ENCODE peak calls at places on chromosome 16, in five cellular contexts. One of them, this sample, is unnamed.

GRCh38 chr16:82133798-82134197 is 36.2 kb downstream of the MPHOSPH6 start:
- DNase-seq in A549: no peak
- DNase-seq in AG04450: no peak
- DNase-seq in esophagus squamous epithelium: no peak
- DNase-seq in tibial artery: no peak
- DNase-seq in this sample: no peak

GRCh38 chr16:10992797-10993196 is 48.4 kb downstream of the CLEC16A start:
- DNase-seq in A549: peak
- DNase-seq in AG04450: peak
- DNase-seq in esophagus squamous epithelium: no peak
- DNase-seq in tibial artery: no peak
- DNase-seq in this sample: no peak

GRCh38 chr16:609984-610383 is 20.1 kb downstream of the RAB40C start:
- DNase-seq in A549: no peak
- DNase-seq in AG04450: no peak
- DNase-seq in esophagus squamous epithelium: no peak
- DNase-seq in tibial artery: no peak
- DNase-seq in this sample: no peak

GRCh38 chr16:48535369-48535787 is 74.6 kb downstream of the N4BP1 start:
- DNase-seq in A549: no peak
- DNase-seq in AG04450: no peak
- DNase-seq in esophagus squamous epithelium: no peak
- DNase-seq in tibial artery: no peak
- DNase-seq in this sample: no peak

GRCh38 chr16:55571-56136 is 2.0 kb downstream of the SNRNP25 start:
- DNase-seq in A549: no peak
- DNase-seq in AG04450: no peak
- DNase-seq in esophagus squamous epithelium: no peak
- DNase-seq in tibial artery: no peak
- DNase-seq in this sample: no peak

GRCh38 chr16:28575446-28576109 is 21.3 kb downstream of the SULT1A2 start:
- DNase-seq in A549: no peak
- DNase-seq in AG04450: no peak
- DNase-seq in esophagus squamous epithelium: no peak
- DNase-seq in tibial artery: no peak
- DNase-seq in this sample: no peak

GRCh38 chr16:19822534-19822933 is 62.1 kb downstream of the GPRC5B start:
- DNase-seq in A549: no peak
- DNase-seq in AG04450: peak
- DNase-seq in esophagus squamous epithelium: no peak
- DNase-seq in tibial artery: no peak
- DNase-seq in this sample: no peak

GRCh38 chr16:67547423-67548264 is 14.7 kb upstream of the CTCF start:
- DNase-seq in A549: no peak
- DNase-seq in AG04450: no peak
- DNase-seq in esophagus squamous epithelium: no peak
- DNase-seq in tibial artery: no peak
- DNase-seq in this sample: no peak

GRCh38 chr16:75550211-75550662 is 5.8 kb downstream of the TMEM231 start:
- DNase-seq in A549: peak
- DNase-seq in AG04450: no peak
- DNase-seq in esophagus squamous epithelium: no peak
- DNase-seq in tibial artery: peak
- DNase-seq in this sample: no peak

GRCh38 chr16:11391576-11391975 is 46.3 kb downstream of the RMI2 start:
- DNase-seq in A549: no peak
- DNase-seq in AG04450: no peak
- DNase-seq in esophagus squamous epithelium: no peak
- DNase-seq in tibial artery: no peak
- DNase-seq in this sample: no peak

GRCh38 chr16:78386925-78387324 is 287.5 kb downstream of the WWOX start:
- DNase-seq in A549: no peak
- DNase-seq in AG04450: no peak
- DNase-seq in esophagus squamous epithelium: no peak
- DNase-seq in tibial artery: no peak
- DNase-seq in this sample: no peak

GRCh38 chr16:78094166-78094565 is 5.3 kb upstream of the WWOX start:
- DNase-seq in A549: no peak
- DNase-seq in AG04450: no peak
- DNase-seq in esophagus squamous epithelium: no peak
- DNase-seq in tibial artery: no peak
- DNase-seq in this sample: no peak

GRCh38 chr16:19704321-19705130 is 13.5 kb downstream of the KNOP1 start:
- DNase-seq in A549: no peak
- DNase-seq in AG04450: peak
- DNase-seq in esophagus squamous epithelium: no peak
- DNase-seq in tibial artery: no peak
- DNase-seq in this sample: no peak

GRCh38 chr16:79797486-79797885 is 196.9 kb upstream of the MAF start:
- DNase-seq in A549: no peak
- DNase-seq in AG04450: no peak
- DNase-seq in esophagus squamous epithelium: no peak
- DNase-seq in tibial artery: no peak
- DNase-seq in this sample: no peak

GRCh38 chr16:7791191-7791590 is 458.5 kb downstream of the RBFOX1 start:
- DNase-seq in A549: no peak
- DNase-seq in AG04450: no peak
- DNase-seq in esophagus squamous epithelium: no peak
- DNase-seq in tibial artery: no peak
- DNase-seq in this sample: no peak

GRCh38 chr16:19295393-19295792 is 9.9 kb downstream of the CLEC19A start:
- DNase-seq in A549: no peak
- DNase-seq in AG04450: no peak
- DNase-seq in esophagus squamous epithelium: no peak
- DNase-seq in tibial artery: no peak
- DNase-seq in this sample: no peak

GRCh38 chr16:21053595-21053994 is 97.1 kb downstream of the DNAH3 start:
- DNase-seq in A549: no peak
- DNase-seq in AG04450: no peak
- DNase-seq in esophagus squamous epithelium: no peak
- DNase-seq in tibial artery: no peak
- DNase-seq in this sample: no peak

GRCh38 chr16:82991435-82991834 is 364.7 kb downstream of the CDH13 start:
- DNase-seq in A549: no peak
- DNase-seq in AG04450: no peak
- DNase-seq in esophagus squamous epithelium: no peak
- DNase-seq in tibial artery: no peak
- DNase-seq in this sample: no peak

GRCh38 chr16:78286076-78286475 is 186.6 kb downstream of the WWOX start:
- DNase-seq in A549: no peak
- DNase-seq in AG04450: no peak
- DNase-seq in esophagus squamous epithelium: no peak
- DNase-seq in tibial artery: no peak
- DNase-seq in this sample: no peak

GRCh38 chr16:66311306-66311705 is 55.2 kb upstream of the CDH5 start:
- DNase-seq in A549: no peak
- DNase-seq in AG04450: no peak
- DNase-seq in esophagus squamous epithelium: no peak
- DNase-seq in tibial artery: no peak
- DNase-seq in this sample: no peak

GRCh38 chr16:81693467-81694303 is 85.4 kb upstream of the PLCG2 start:
- DNase-seq in A549: no peak
- DNase-seq in AG04450: no peak
- DNase-seq in esophagus squamous epithelium: no peak
- DNase-seq in tibial artery: no peak
- DNase-seq in this sample: no peak

GRCh38 chr16:55853114-55853513 is 20.2 kb upstream of the CES1 start:
- DNase-seq in A549: no peak
- DNase-seq in AG04450: no peak
- DNase-seq in esophagus squamous epithelium: no peak
- DNase-seq in tibial artery: no peak
- DNase-seq in this sample: no peak

GRCh38 chr16:83830769-83831450 is 23.1 kb downstream of the HSBP1 start:
- DNase-seq in A549: no peak
- DNase-seq in AG04450: no peak
- DNase-seq in esophagus squamous epithelium: no peak
- DNase-seq in tibial artery: no peak
- DNase-seq in this sample: no peak

GRCh38 chr16:14037960-14038359 is 33.2 kb upstream of the MRTFB start:
- DNase-seq in A549: no peak
- DNase-seq in AG04450: no peak
- DNase-seq in esophagus squamous epithelium: no peak
- DNase-seq in tibial artery: no peak
- DNase-seq in this sample: no peak

GRCh38 chr16:67163903-67164558 is 514 bp upstream of the HSF4 start:
- DNase-seq in A549: no peak
- DNase-seq in AG04450: no peak
- DNase-seq in esophagus squamous epithelium: no peak
- DNase-seq in tibial artery: no peak
- DNase-seq in this sample: no peak

GRCh38 chr16:80670170-80670865 is 129.5 kb downstream of the DYNLRB2 start:
- DNase-seq in A549: no peak
- DNase-seq in AG04450: no peak
- DNase-seq in esophagus squamous epithelium: no peak
- DNase-seq in tibial artery: no peak
- DNase-seq in this sample: no peak

DNA sequence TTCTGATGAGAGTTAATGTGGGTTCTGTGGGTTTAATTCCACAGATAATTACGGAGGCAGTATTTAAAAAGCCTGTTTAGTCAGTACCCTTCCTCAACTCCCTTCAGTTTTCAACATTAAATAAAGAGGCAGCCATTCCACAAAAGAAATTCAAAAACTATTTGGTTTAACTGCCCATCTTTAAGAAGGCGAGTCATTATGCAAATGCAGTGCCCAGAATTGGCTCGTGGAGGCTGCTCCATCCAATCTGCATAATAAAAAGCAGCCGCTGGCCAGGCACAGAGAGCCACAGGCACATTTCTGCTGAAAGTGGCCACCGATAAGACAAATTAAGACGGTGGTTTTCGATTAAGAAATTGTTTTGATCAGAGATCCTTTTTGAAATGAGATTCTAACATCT is 194.4 kb upstream of the TOX3 start:
- DNase-seq in A549: no peak
- DNase-seq in AG04450: no peak
- DNase-seq in esophagus squamous epithelium: no peak
- DNase-seq in tibial artery: no peak
- DNase-seq in this sample: no peak
- H3K27ac ChIP-seq in A549: no peak
- H3K27ac ChIP-seq in AG04450: no peak
- H3K27ac ChIP-seq in esophagus squamous epithelium: no peak
- H3K27ac ChIP-seq in tibial artery: no peak
- H3K27ac ChIP-seq in this sample: no peak

DNA sequence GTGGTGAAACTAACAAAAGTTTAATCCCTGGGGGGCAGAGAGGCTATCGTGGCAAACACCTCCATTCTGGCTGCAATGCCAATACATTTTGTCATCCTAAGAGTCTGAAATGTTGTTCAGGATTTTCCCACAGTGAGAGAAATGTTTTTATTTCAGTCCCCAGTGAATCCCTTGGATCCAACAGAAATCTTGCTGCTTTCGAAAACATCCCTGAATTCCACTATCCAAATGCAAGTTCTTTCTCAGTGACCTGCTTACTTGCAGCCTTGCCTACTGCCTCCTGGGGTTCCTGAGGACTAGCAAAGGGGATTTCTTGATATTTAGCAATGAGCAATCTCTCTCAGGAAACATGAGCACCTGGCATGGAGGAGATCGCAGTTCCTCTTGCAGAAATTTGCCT is 202.1 kb upstream of the IRX3 start:
- DNase-seq in A549: no peak
- DNase-seq in AG04450: no peak
- DNase-seq in esophagus squamous epithelium: no peak
- DNase-seq in tibial artery: no peak
- DNase-seq in this sample: no peak
- H3K27ac ChIP-seq in A549: no peak
- H3K27ac ChIP-seq in AG04450: no peak
- H3K27ac ChIP-seq in esophagus squamous epithelium: no peak
- H3K27ac ChIP-seq in tibial artery: no peak
- H3K27ac ChIP-seq in this sample: no peak

GRCh38 chr16:87344165-87344930 is 27.2 kb upstream of the C16orf95 start:
- DNase-seq in A549: no peak
- DNase-seq in AG04450: no peak
- DNase-seq in esophagus squamous epithelium: no peak
- DNase-seq in tibial artery: no peak
- DNase-seq in this sample: no peak
- H3K27ac ChIP-seq in A549: no peak
- H3K27ac ChIP-seq in AG04450: no peak
- H3K27ac ChIP-seq in esophagus squamous epithelium: peak
- H3K27ac ChIP-seq in tibial artery: no peak
- H3K27ac ChIP-seq in this sample: no peak

DNA sequence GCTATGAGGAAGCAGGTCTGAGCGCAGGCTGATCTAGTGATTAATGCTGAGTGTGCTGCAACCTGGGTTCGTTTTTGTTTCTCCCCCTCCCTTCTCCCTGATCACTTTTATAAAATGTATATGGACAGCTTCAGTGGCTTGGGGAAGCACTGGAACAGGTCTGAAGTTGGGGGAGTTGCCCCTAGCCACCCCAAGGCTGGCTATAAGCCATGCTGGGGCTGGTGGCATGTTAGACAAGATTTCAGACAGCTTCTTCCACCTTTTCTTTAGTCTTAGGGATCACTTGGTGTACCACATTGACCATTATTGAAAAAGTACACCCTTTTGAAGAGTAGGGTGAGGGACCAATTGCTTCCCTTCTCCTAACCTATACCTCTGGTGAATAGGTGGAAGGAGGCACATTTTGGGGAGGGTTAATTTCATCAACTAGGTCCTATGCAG is 3.8 kb upstream of the VAC14 start:
- DNase-seq in A549: no peak
- DNase-seq in AG04450: no peak
- DNase-seq in esophagus squamous epithelium: no peak
- DNase-seq in tibial artery: no peak
- DNase-seq in this sample: no peak
- H3K27ac ChIP-seq in A549: no peak
- H3K27ac ChIP-seq in AG04450: peak
- H3K27ac ChIP-seq in esophagus squamous epithelium: no peak
- H3K27ac ChIP-seq in tibial artery: no peak
- H3K27ac ChIP-seq in this sample: no peak

GRCh38 chr16:89588413-89589109 is 13.0 kb downstream of the CPNE7 start:
- DNase-seq in A549: no peak
- DNase-seq in AG04450: no peak
- DNase-seq in esophagus squamous epithelium: no peak
- DNase-seq in tibial artery: no peak
- DNase-seq in this sample: no peak
- H3K27ac ChIP-seq in A549: no peak
- H3K27ac ChIP-seq in AG04450: no peak
- H3K27ac ChIP-seq in esophagus squamous epithelium: no peak
- H3K27ac ChIP-seq in tibial artery: no peak
- H3K27ac ChIP-seq in this sample: no peak

DNA sequence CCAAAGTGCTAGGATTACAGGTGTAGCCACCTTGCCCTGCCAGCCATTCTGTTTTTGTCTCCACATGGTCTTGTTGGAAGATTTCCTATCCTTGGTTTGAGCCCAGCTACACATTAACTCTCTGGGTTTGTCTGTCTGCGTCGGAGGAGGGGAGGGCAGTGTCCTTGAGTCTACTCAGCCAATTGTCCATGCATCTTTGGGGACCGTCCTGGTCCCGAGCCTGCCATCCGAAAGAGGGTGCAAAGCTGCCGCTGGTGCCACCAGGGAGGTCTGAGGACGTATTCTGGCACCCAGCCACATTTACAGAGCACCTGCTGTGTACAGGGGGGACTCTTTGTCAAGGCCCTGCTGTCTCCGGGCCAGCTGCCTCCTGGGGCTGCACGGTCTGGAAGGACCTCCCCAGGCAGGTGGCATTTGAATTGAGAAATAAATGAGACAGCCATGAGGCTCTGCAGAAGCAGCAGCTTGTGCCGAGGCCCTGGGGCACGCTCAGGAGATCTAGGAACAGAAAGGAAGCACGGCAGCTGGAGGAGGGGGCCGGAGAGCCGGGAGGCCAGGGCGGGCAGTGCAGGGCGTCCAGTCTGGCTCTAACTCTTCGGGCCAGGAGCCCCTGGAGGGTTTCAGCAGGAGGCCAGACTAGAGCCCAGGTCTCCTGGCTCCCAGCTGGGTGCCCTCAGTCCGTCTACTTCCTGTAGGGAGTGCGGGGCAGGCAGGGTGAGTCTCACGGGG is 1.5 kb downstream of the CYBA start:
- DNase-seq in A549: no peak
- DNase-seq in AG04450: no peak
- DNase-seq in esophagus squamous epithelium: no peak
- DNase-seq in tibial artery: no peak
- DNase-seq in this sample: no peak
- H3K27ac ChIP-seq in A549: peak
- H3K27ac ChIP-seq in AG04450: no peak
- H3K27ac ChIP-seq in esophagus squamous epithelium: peak
- H3K27ac ChIP-seq in tibial artery: no peak
- H3K27ac ChIP-seq in this sample: no peak